ENCODE peak calls at places on chromosomes 13 and 19, in six cellular contexts. Z, C, X, I, D and M are unnamed samples.

GRCh38 chr19:38543807-38544568 is 73.8 kb downstream of the MAP4K1 start:
- DNase-seq in Z (peak; percentile 76), C (no peak), X (peak; percentile 66), I (peak; percentile 87), D (peak; percentile 72), M (peak; percentile 78)

GRCh38 chr13:74662895-74663294 is 528.7 kb upstream of the KLF12 start:
- DNase-seq in Z (no peak), C (no peak), X (no peak), I (no peak), D (no peak), M (no peak)

GRCh38 chr19:45306040-45306439 is 16.6 kb downstream of the CKM start:
- DNase-seq in Z (no peak), C (no peak), X (no peak), I (no peak), D (no peak), M (no peak)

GRCh38 chr19:39497850-39498261 is 891 bp upstream of the DLL3 start:
- DNase-seq in Z (no peak), C (peak; percentile 85), X (no peak), I (no peak), D (peak; percentile 89), M (peak; percentile 56)

GRCh38 chr13:91571681-91572080 is 173.3 kb downstream of the GPC5 start:
- DNase-seq in Z (no peak), C (no peak), X (no peak), I (no peak), D (no peak), M (no peak)

GRCh38 chr13:25927966-25928365 is 123.8 kb downstream of the SHISA2 start:
- DNase-seq in Z (no peak), C (no peak), X (no peak), I (no peak), D (no peak), M (no peak)

GRCh38 chr19:12574036-12574435 is 22.8 kb upstream of the ZNF564 start:
- DNase-seq in Z (no peak), C (no peak), X (no peak), I (no peak), D (peak; percentile 33), M (no peak)

GRCh38 chr13:33213024-33213795 is 72.3 kb downstream of the STARD13 start:
- DNase-seq in Z (no peak), C (no peak), X (peak; percentile 50), I (no peak), D (peak; percentile 30), M (no peak)

GRCh38 chr19:49560358-49560900 is 19.9 kb downstream of the NOSIP start:
- DNase-seq in Z (no peak), C (no peak), X (peak; percentile 31), I (no peak), D (no peak), M (no peak)

GRCh38 chr13:69477451-69477850 is 630.2 kb upstream of the ATXN8OS start:
- DNase-seq in Z (no peak), C (no peak), X (no peak), I (no peak), D (no peak), M (no peak)

GRCh38 chr19:6238643-6239281 is 41.0 kb downstream of the MLLT1 start:
- DNase-seq in Z (no peak), C (no peak), X (peak; percentile 66), I (no peak), D (no peak), M (no peak)

GRCh38 chr19:5951338-5951861 is 26.5 kb downstream of the RANBP3 start:
- DNase-seq in Z (peak; percentile 66), C (no peak), X (no peak), I (no peak), D (peak; percentile 63), M (peak; percentile 24)

GRCh38 chr19:13962738-13963602 is 10.7 kb downstream of the DCAF15 start:
- DNase-seq in Z (no peak), C (peak; percentile 74), X (no peak), I (no peak), D (peak; percentile 73), M (no peak)

GRCh38 chr19:17867087-17867486 is 4.7 kb upstream of the SLC5A5 start:
- DNase-seq in Z (no peak), C (peak; percentile 50), X (no peak), I (no peak), D (peak; percentile 27), M (no peak)

GRCh38 chr19:45440259-45440638 is 16.5 kb upstream of the ERCC1 start:
- DNase-seq in Z (no peak), C (no peak), X (no peak), I (no peak), D (peak; percentile 27), M (no peak)

GRCh38 chr13:79741006-79741405 is 260.1 kb downstream of the NDFIP2 start:
- DNase-seq in Z (no peak), C (no peak), X (no peak), I (no peak), D (no peak), M (no peak)

GRCh38 chr13:76455960-76456359 is 430.2 kb downstream of the KCTD12 start:
- DNase-seq in Z (no peak), C (no peak), X (no peak), I (no peak), D (no peak), M (peak; percentile 37)

DNA sequence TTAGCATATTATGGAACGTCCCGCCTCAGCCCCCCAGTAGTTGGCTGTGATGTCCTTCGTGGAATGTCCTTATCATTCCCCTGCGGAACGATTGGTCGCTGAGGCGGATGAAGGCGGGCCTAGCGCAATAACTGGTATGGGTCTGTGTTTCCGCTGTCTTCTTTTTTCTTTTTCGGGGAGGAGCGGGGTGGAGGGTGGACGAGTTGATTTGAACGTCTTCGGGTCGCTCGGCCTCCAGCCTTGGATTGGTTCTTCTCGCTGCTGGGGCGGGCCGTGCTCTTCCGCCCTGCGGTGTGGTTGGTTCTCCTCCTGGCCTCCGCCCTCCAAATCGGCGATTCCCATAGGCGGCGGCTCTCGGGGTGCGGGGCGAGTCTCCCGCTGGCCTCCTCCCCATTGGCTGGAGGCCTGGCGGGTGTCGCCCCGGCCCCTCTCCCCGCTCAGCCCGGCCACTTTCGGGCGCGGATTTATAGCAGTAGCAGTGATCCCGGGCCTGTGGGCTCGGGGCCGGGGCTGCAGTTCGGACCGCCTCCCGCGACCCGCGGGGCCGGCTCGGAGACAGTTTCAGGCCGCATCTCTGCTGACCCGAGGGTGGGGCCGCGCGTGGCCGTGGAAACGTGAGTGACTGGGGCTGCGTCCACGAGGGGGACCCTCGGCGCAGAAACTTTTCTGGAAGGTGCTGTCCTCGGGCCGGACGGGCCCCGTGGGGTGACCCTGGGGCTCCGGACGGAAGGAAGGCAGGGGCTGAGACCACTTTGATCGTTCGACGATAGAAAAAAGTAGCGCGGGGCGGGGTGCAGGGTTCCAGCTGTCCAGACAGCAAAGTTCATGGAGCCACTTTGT is 2.1 kb downstream of the ING1 start:
- DNase-seq in Z (peak; percentile 100), C (peak; percentile 93), X (peak; percentile 99), I (peak; percentile 99), D (peak; percentile 99), M (peak; percentile 100)
- TF ChIP-seq POLR2AphosphoS5 in Z (peak; percentile 89), C (no peak), X (no peak), I (no peak), D (peak; percentile 39), M (peak; percentile 77)

DNA sequence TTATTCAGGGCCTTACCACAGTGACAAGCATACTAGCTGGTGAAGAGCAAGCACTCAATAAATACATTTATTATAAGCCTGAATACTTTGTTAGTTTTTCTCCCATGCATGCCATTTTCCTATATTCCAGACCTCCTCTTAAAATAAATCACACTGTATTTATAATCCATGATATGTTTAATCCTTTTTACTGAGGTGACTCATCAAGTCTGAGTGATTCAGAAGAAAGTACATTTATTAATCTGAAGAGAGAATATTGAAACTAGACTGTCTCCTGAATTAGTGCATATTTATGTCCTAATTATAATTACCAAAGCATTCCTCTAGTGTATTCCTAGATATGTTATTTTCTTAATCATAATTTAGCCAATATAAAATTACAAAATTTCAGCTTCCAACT is 323.3 kb downstream of the NALCN start:
- DNase-seq in Z (no peak), C (no peak), X (no peak), I (no peak), D (no peak), M (no peak)
- TF ChIP-seq POLR2AphosphoS5 in Z (no peak), C (no peak), X (no peak), I (no peak), D (no peak), M (no peak)

DNA sequence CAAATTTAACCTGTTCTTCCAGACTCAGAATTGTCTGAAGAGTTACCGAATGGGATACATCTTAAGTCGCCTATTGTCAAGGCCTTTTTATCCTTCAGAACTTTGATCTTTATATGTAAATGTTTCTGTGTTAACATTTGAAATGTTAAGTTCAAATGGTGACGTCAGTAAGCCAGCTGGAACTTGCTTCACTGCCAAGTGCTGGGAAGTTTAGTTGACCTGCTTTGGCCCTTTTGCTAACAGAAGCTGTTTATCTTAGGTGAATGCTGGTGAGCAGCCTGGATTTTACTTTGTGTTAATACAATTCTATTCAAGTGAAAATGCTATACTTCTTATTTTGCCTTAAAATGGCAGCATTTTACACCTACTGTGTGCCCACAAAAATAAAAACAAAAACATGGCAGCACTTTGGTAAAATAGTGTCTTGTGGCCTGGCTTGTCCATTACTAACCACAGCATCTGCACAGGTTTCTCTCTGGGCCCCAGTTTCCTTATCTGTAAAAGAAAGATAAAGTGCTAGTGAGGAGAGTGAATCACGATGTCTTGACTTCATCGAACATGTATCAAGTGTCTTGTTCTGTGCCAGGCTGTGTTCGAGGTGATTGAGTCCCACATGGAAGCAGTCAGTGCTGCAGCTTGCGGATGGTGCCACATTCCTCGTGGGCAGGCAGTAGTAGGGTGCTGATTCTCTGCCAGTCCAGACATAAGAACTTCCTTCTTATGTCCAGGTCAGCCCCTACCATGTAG is 2.2 kb downstream of the NAXD start:
- DNase-seq in Z (peak; percentile 88), C (no peak), X (no peak), I (no peak), D (peak; percentile 65), M (peak; percentile 88)
- TF ChIP-seq POLR2AphosphoS5 in Z (peak; percentile 60), C (no peak), X (no peak), I (no peak), D (no peak), M (no peak)

DNA sequence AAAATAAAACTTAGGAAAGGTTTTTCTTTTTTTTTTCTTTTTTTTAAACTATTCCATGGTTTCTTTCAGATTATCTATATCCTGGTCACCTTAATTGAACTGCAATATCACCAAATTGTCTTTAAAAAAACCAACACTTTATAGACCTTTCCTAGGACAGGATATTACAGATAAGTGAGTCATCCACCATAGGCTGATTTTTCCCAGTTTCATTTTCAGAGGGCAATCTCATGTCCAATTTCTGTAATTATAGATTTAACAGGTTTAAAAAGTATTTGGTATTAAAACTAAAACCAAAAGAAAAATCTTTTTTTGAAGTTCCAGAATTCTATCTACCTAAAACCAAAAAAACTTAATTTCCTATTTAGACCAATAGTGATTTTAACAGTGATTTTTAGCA is 13.2 kb downstream of the SPART start:
- DNase-seq in Z (no peak), C (no peak), X (no peak), I (no peak), D (no peak), M (peak; percentile 65)
- TF ChIP-seq POLR2AphosphoS5 in Z (no peak), C (no peak), X (no peak), I (no peak), D (no peak), M (no peak)

DNA sequence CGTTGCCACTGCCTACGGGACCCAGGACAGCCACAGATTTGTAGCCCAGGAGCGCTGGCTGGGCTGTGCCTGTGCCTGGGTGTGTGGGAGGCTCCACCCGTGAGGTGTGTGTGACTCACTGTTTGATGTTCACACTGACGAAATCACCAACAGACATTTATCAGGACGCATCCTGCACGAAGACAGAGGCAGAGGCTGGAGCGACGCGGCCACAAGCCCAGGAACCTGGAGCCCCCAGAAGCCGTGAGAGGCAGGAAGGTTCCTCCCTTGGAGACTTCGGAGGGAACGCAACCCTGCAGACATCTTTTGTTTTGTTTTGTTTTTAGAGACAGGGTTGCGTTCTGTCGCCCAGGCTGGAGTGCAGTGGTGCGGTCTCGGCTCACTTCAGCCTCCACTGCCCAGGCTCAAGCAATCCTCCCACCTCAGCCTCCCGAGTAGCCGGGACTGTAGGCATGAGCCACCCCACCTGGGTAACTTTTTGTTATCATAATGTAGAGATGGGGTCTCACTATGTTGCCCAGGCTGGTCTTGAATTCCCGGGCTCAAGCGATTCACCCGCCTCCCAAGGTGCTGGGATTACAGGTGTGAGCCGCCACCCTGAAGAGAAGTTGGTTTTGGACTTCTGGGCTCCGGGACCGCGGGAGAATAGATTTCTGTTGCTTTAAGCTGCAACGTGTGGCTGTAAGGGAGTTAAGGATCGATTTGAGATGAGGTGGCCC is 25.0 kb upstream of the WDR18 start:
- DNase-seq in Z (no peak), C (no peak), X (no peak), I (peak; percentile 41), D (no peak), M (no peak)
- TF ChIP-seq POLR2AphosphoS5 in Z (no peak), C (no peak), X (no peak), I (no peak), D (no peak), M (no peak)